ENCODE peak calls at places on chromosomes 3 and 15, in six cellular contexts. One of them, this sample, is unnamed.

GRCh38 chr3:98602078-98602678 is 8.8 kb upstream of the CPOX start:
- DNase-seq in right lobe of liver: no peak
- DNase-seq in omental fat pad: no peak
- DNase-seq in tibial artery: peak; percentile 23
- DNase-seq in neural crest cell: peak; percentile 8
- DNase-seq in astrocyte of the spinal cord: peak; percentile 76
- DNase-seq in this sample: peak; percentile 75

GRCh38 chr15:70025413-70026296 is 72.1 kb downstream of the TLE3 start:
- DNase-seq in right lobe of liver: no peak
- DNase-seq in omental fat pad: no peak
- DNase-seq in tibial artery: peak; percentile 54
- DNase-seq in neural crest cell: no peak
- DNase-seq in astrocyte of the spinal cord: no peak
- DNase-seq in this sample: no peak

GRCh38 chr3:186311431-186311830 is 50.6 kb downstream of the DGKG start:
- DNase-seq in right lobe of liver: no peak
- DNase-seq in omental fat pad: no peak
- DNase-seq in tibial artery: no peak
- DNase-seq in neural crest cell: no peak
- DNase-seq in astrocyte of the spinal cord: no peak
- DNase-seq in this sample: no peak

GRCh38 chr3:44092497-44092896 is 149.2 kb upstream of the TOPAZ1 start:
- DNase-seq in right lobe of liver: no peak
- DNase-seq in omental fat pad: no peak
- DNase-seq in tibial artery: no peak
- DNase-seq in neural crest cell: no peak
- DNase-seq in astrocyte of the spinal cord: no peak
- DNase-seq in this sample: no peak

GRCh38 chr3:175346573-175347356 is 487.6 kb downstream of the NAALADL2 start:
- DNase-seq in right lobe of liver: peak; percentile 34
- DNase-seq in omental fat pad: no peak
- DNase-seq in tibial artery: peak; percentile 64
- DNase-seq in neural crest cell: no peak
- DNase-seq in astrocyte of the spinal cord: peak; percentile 95
- DNase-seq in this sample: peak; percentile 95

GRCh38 chr3:26350853-26351252 is 271.7 kb upstream of the LRRC3B start:
- DNase-seq in right lobe of liver: no peak
- DNase-seq in omental fat pad: no peak
- DNase-seq in tibial artery: no peak
- DNase-seq in neural crest cell: no peak
- DNase-seq in astrocyte of the spinal cord: no peak
- DNase-seq in this sample: no peak

GRCh38 chr3:112582242-112582874 is 20.5 kb downstream of the SLC35A5 start:
- DNase-seq in right lobe of liver: no peak
- DNase-seq in omental fat pad: no peak
- DNase-seq in tibial artery: no peak
- DNase-seq in neural crest cell: peak; percentile 29
- DNase-seq in astrocyte of the spinal cord: peak; percentile 84
- DNase-seq in this sample: peak; percentile 84

GRCh38 chr3:17740703-17741102 is 1.7 kb downstream of the TBC1D5 start:
- DNase-seq in right lobe of liver: no peak
- DNase-seq in omental fat pad: no peak
- DNase-seq in tibial artery: no peak
- DNase-seq in neural crest cell: no peak
- DNase-seq in astrocyte of the spinal cord: peak; percentile 40
- DNase-seq in this sample: peak; percentile 59

GRCh38 chr3:153287017-153287416 is 125.0 kb downstream of the RAP2B start:
- DNase-seq in right lobe of liver: no peak
- DNase-seq in omental fat pad: no peak
- DNase-seq in tibial artery: no peak
- DNase-seq in neural crest cell: no peak
- DNase-seq in astrocyte of the spinal cord: no peak
- DNase-seq in this sample: no peak

GRCh38 chr3:119809249-119810017 is 27.5 kb downstream of the NR1I2 start:
- DNase-seq in right lobe of liver: no peak
- DNase-seq in omental fat pad: no peak
- DNase-seq in tibial artery: no peak
- DNase-seq in neural crest cell: no peak
- DNase-seq in astrocyte of the spinal cord: no peak
- DNase-seq in this sample: no peak

GRCh38 chr15:32828507-32829186 is 110.8 kb downstream of the GREM1 start:
- DNase-seq in right lobe of liver: no peak
- DNase-seq in omental fat pad: no peak
- DNase-seq in tibial artery: no peak
- DNase-seq in neural crest cell: no peak
- DNase-seq in astrocyte of the spinal cord: peak; percentile 88
- DNase-seq in this sample: peak; percentile 96

GRCh38 chr3:115960799-115961198 is 337.5 kb downstream of the GAP43 start:
- DNase-seq in right lobe of liver: no peak
- DNase-seq in omental fat pad: no peak
- DNase-seq in tibial artery: no peak
- DNase-seq in neural crest cell: no peak
- DNase-seq in astrocyte of the spinal cord: no peak
- DNase-seq in this sample: no peak

GRCh38 chr3:8278448-8278847 is 223.2 kb upstream of the LMCD1 start:
- DNase-seq in right lobe of liver: no peak
- DNase-seq in omental fat pad: no peak
- DNase-seq in tibial artery: no peak
- DNase-seq in neural crest cell: no peak
- DNase-seq in astrocyte of the spinal cord: no peak
- DNase-seq in this sample: no peak
- TF ChIP-seq CTCF in right lobe of liver: no peak
- TF ChIP-seq CTCF in omental fat pad: no peak
- TF ChIP-seq CTCF in tibial artery: no peak
- TF ChIP-seq CTCF in neural crest cell: no peak
- TF ChIP-seq CTCF in astrocyte of the spinal cord: no peak
- TF ChIP-seq CTCF in this sample: no peak

GRCh38 chr15:50206020-50206419 is 24.0 kb downstream of the SLC27A2 start:
- DNase-seq in right lobe of liver: no peak
- DNase-seq in omental fat pad: no peak
- DNase-seq in tibial artery: no peak
- DNase-seq in neural crest cell: no peak
- DNase-seq in astrocyte of the spinal cord: no peak
- DNase-seq in this sample: no peak

GRCh38 chr15:50209804-50210203 is 27.8 kb downstream of the SLC27A2 start:
- DNase-seq in right lobe of liver: no peak
- DNase-seq in omental fat pad: no peak
- DNase-seq in tibial artery: no peak
- DNase-seq in neural crest cell: no peak
- DNase-seq in astrocyte of the spinal cord: no peak
- DNase-seq in this sample: no peak

DNA sequence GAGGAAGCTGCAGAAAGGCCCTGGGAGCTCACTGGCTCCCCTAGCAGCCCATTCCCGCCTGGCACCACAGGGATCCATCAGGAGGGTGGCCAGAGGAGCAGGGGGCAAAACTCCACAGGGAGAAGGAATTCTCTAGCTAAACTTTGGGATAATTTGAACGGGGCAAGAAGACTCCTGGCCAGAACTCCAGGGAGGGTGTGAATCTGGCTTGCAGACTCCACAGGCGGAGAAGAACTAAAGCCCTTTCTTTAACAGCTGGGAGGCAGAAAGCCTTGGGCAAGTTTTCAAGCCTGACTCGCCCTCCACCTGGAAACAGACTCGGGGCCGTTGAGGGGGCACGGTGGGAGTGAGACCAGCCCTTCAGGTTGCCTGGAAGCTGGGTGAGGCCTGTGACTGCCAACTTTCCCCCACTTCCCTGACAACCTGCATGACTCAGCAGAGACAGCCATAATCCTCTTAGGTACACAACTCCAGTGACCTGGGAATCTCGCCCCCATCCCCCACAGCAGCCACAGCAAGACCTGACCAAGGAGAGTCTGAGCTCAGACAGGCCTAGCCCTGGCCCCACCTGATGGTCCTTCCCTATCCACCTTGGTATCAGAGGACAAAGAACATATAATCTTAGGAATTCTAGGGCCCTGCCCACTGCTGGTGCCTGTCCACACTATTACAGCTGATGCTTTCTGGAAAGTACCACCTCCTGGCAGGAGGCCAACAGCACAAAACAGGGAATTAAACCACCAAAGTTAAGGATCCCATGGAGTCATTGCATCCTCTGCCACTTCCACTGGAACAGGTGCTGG is 28.7 kb downstream of the SLC27A2 start:
- DNase-seq in right lobe of liver: peak; percentile 45
- DNase-seq in omental fat pad: no peak
- DNase-seq in tibial artery: no peak
- DNase-seq in neural crest cell: no peak
- DNase-seq in astrocyte of the spinal cord: no peak
- DNase-seq in this sample: no peak
- TF ChIP-seq CTCF in right lobe of liver: no peak
- TF ChIP-seq CTCF in omental fat pad: no peak
- TF ChIP-seq CTCF in tibial artery: no peak
- TF ChIP-seq CTCF in neural crest cell: no peak
- TF ChIP-seq CTCF in astrocyte of the spinal cord: no peak
- TF ChIP-seq CTCF in this sample: no peak

GRCh38 chr3:171591059-171591458 is 130.9 kb upstream of the TNIK start:
- DNase-seq in right lobe of liver: no peak
- DNase-seq in omental fat pad: no peak
- DNase-seq in tibial artery: no peak
- DNase-seq in neural crest cell: no peak
- DNase-seq in astrocyte of the spinal cord: no peak
- DNase-seq in this sample: no peak
- TF ChIP-seq CTCF in right lobe of liver: no peak
- TF ChIP-seq CTCF in omental fat pad: no peak
- TF ChIP-seq CTCF in tibial artery: no peak
- TF ChIP-seq CTCF in neural crest cell: no peak
- TF ChIP-seq CTCF in astrocyte of the spinal cord: no peak
- TF ChIP-seq CTCF in this sample: no peak

GRCh38 chr3:75144396-75144795 is 519.7 kb upstream of the FRG2C start:
- DNase-seq in right lobe of liver: no peak
- DNase-seq in omental fat pad: no peak
- DNase-seq in tibial artery: no peak
- DNase-seq in neural crest cell: no peak
- DNase-seq in astrocyte of the spinal cord: no peak
- DNase-seq in this sample: no peak
- TF ChIP-seq CTCF in right lobe of liver: no peak
- TF ChIP-seq CTCF in omental fat pad: no peak
- TF ChIP-seq CTCF in tibial artery: no peak
- TF ChIP-seq CTCF in neural crest cell: no peak
- TF ChIP-seq CTCF in astrocyte of the spinal cord: no peak
- TF ChIP-seq CTCF in this sample: no peak

DNA sequence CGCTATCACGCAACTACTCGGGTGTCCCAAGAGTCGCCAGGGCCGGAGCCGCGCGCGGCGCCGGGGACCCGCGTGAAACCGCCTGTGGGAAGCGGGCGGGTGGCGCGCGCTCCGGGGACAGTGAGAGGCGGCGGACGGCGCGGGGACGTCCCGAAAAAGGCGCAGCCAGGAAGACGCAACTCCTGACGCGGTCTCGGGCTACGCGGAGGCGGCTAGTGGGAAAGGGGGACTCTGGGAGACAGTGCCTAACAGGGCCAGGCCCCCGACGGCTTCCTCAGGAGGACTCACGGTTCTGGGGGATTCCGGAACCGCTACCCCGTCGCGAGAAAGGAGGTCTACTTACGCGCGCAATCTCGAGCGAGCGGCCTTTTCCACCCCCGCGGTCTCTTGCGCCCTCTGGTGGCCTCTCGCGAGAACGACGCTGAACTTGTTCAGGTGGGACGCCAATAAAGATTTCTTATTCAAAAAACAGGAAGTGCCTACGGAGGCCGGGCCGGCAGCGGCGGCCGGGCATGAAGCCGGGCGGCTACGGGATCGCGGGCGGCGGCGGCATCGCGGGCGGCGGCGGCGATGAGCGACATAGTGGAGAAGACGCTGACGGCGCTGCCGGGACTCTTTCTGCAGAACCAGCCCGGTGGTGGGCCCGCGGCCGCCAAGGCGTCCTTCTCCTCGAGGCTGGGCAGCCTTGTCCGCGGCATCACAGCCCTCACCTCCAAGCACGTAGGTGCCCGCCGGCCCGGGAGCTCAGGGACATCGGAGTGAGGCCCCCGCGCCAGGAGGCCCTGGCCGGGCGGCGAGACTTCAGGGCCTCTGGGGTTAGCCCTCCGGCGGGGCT is at the start of gene AP4E1:
- DNase-seq in right lobe of liver: peak; percentile 91
- DNase-seq in omental fat pad: peak; percentile 83
- DNase-seq in tibial artery: peak; percentile 84
- DNase-seq in neural crest cell: peak; percentile 93
- DNase-seq in astrocyte of the spinal cord: peak; percentile 96
- DNase-seq in this sample: peak; percentile 93
- TF ChIP-seq CTCF in right lobe of liver: peak; percentile 97
- TF ChIP-seq CTCF in omental fat pad: peak; percentile 96
- TF ChIP-seq CTCF in tibial artery: peak; percentile 98
- TF ChIP-seq CTCF in neural crest cell: peak; percentile 99
- TF ChIP-seq CTCF in astrocyte of the spinal cord: peak; percentile 89
- TF ChIP-seq CTCF in this sample: peak; percentile 76

GRCh38 chr3:124834723-124835718 is 52.1 kb downstream of the ITGB5 start:
- DNase-seq in right lobe of liver: peak; percentile 65
- DNase-seq in omental fat pad: no peak
- DNase-seq in tibial artery: peak; percentile 44
- DNase-seq in neural crest cell: no peak
- DNase-seq in astrocyte of the spinal cord: peak; percentile 93
- DNase-seq in this sample: peak; percentile 93
- TF ChIP-seq CTCF in right lobe of liver: no peak
- TF ChIP-seq CTCF in omental fat pad: no peak
- TF ChIP-seq CTCF in tibial artery: no peak
- TF ChIP-seq CTCF in neural crest cell: no peak
- TF ChIP-seq CTCF in astrocyte of the spinal cord: no peak
- TF ChIP-seq CTCF in this sample: no peak

DNA sequence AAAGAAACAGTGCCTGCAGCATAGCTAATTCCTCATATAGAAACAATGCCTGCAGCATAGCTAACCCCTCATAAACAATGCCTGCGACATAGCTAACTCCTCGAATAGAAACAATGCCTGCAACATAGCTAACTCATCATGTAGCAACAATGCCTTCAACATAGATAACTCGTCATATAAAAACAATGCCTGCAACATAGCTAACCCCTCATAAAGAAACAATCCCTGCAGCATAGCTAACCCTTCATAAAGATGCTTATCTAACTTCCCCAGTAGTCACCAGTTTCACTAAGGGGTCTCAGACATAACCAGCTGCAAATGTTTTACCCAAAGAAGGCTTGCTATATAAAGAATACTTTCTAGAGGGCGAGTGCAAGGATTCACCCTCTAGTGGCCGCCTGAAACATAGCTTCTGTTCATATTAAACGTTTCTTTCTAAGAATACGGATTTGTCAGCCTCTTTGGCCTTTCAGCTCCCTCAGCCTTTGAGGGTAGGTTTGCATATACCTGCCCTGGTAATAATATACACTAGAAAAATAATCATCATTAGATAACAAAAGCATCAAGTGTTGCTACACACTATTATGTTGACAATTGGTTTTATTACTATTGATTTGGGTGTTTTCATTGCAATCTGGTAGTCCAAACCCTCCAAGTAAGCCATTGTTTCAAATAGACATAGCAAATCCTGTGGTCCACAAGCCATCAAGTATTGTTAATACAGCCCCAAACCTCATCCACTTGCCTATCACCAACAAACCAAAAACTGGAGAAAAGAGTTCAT is 44.4 kb upstream of the FAN1 start:
- DNase-seq in right lobe of liver: no peak
- DNase-seq in omental fat pad: no peak
- DNase-seq in tibial artery: no peak
- DNase-seq in neural crest cell: peak; percentile 8
- DNase-seq in astrocyte of the spinal cord: peak; percentile 29
- DNase-seq in this sample: peak; percentile 33
- TF ChIP-seq CTCF in right lobe of liver: peak; percentile 68
- TF ChIP-seq CTCF in omental fat pad: no peak
- TF ChIP-seq CTCF in tibial artery: peak; percentile 37
- TF ChIP-seq CTCF in neural crest cell: peak; percentile 78
- TF ChIP-seq CTCF in astrocyte of the spinal cord: peak; percentile 79
- TF ChIP-seq CTCF in this sample: peak; percentile 69